ENCODE peak calls at places on chromosomes 5 and 9, in six cellular contexts. One of them, this sample, is unnamed.

GRCh38 chr9:27054841-27055240 is 49.4 kb upstream of the LRRC19 start:
- DNase-seq in HuH-7: no peak
- DNase-seq in T-helper 2 cell: no peak
- DNase-seq in HCEC 1CT: no peak
- DNase-seq in brain microvascular endothelial cell: no peak
- DNase-seq in NT2/D1: no peak
- DNase-seq in this sample: no peak

GRCh38 chr5:143635888-143636287 is 176.1 kb upstream of the HMHB1 start:
- DNase-seq in HuH-7: no peak
- DNase-seq in T-helper 2 cell: no peak
- DNase-seq in HCEC 1CT: no peak
- DNase-seq in brain microvascular endothelial cell: no peak
- DNase-seq in NT2/D1: no peak
- DNase-seq in this sample: no peak

GRCh38 chr9:135034106-135034505 is 53.4 kb upstream of the OLFM1 start:
- DNase-seq in HuH-7: no peak
- DNase-seq in T-helper 2 cell: no peak
- DNase-seq in HCEC 1CT: no peak
- DNase-seq in brain microvascular endothelial cell: no peak
- DNase-seq in NT2/D1: no peak
- DNase-seq in this sample: no peak

GRCh38 chr5:135100011-135100410 is 66.0 kb upstream of the PITX1 start:
- DNase-seq in HuH-7: no peak
- DNase-seq in T-helper 2 cell: no peak
- DNase-seq in HCEC 1CT: no peak
- DNase-seq in brain microvascular endothelial cell: no peak
- DNase-seq in NT2/D1: no peak
- DNase-seq in this sample: no peak

GRCh38 chr5:91162534-91163381 is 220.4 kb downstream of the ARRDC3 start:
- DNase-seq in HuH-7: peak; percentile 58
- DNase-seq in T-helper 2 cell: no peak
- DNase-seq in HCEC 1CT: peak; percentile 92
- DNase-seq in brain microvascular endothelial cell: peak; percentile 92
- DNase-seq in NT2/D1: no peak
- DNase-seq in this sample: no peak

GRCh38 chr9:134858051-134858841 is 22.4 kb upstream of the FCN2 start:
- DNase-seq in HuH-7: no peak
- DNase-seq in T-helper 2 cell: no peak
- DNase-seq in HCEC 1CT: no peak
- DNase-seq in brain microvascular endothelial cell: no peak
- DNase-seq in NT2/D1: no peak
- DNase-seq in this sample: no peak

GRCh38 chr9:13143281-13143680 is 136.2 kb downstream of the MPDZ start:
- DNase-seq in HuH-7: no peak
- DNase-seq in T-helper 2 cell: no peak
- DNase-seq in HCEC 1CT: no peak
- DNase-seq in brain microvascular endothelial cell: no peak
- DNase-seq in NT2/D1: no peak
- DNase-seq in this sample: no peak

GRCh38 chr5:160938532-160938931 is 86.5 kb upstream of the ATP10B start:
- DNase-seq in HuH-7: no peak
- DNase-seq in T-helper 2 cell: no peak
- DNase-seq in HCEC 1CT: no peak
- DNase-seq in brain microvascular endothelial cell: no peak
- DNase-seq in NT2/D1: no peak
- DNase-seq in this sample: no peak

GRCh38 chr5:53478411-53479044 is 1.9 kb upstream of the FST start:
- DNase-seq in HuH-7: peak; percentile 24
- DNase-seq in T-helper 2 cell: no peak
- DNase-seq in HCEC 1CT: peak; percentile 63
- DNase-seq in brain microvascular endothelial cell: peak; percentile 28
- DNase-seq in NT2/D1: no peak
- DNase-seq in this sample: no peak

GRCh38 chr9:77019010-77019809 is at the start of gene FOXB2:
- DNase-seq in HuH-7: no peak
- DNase-seq in T-helper 2 cell: no peak
- DNase-seq in HCEC 1CT: no peak
- DNase-seq in brain microvascular endothelial cell: no peak
- DNase-seq in NT2/D1: no peak
- DNase-seq in this sample: no peak

GRCh38 chr5:16483361-16483760 is 17.8 kb upstream of the ZNF622 start:
- DNase-seq in HuH-7: no peak
- DNase-seq in T-helper 2 cell: no peak
- DNase-seq in HCEC 1CT: no peak
- DNase-seq in brain microvascular endothelial cell: no peak
- DNase-seq in NT2/D1: no peak
- DNase-seq in this sample: no peak

GRCh38 chr5:142740474-142740873 is 29.7 kb upstream of the ARHGAP26 start:
- DNase-seq in HuH-7: no peak
- DNase-seq in T-helper 2 cell: no peak
- DNase-seq in HCEC 1CT: no peak
- DNase-seq in brain microvascular endothelial cell: no peak
- DNase-seq in NT2/D1: no peak
- DNase-seq in this sample: no peak

GRCh38 chr5:143957455-143957854 is 145.5 kb downstream of the HMHB1 start:
- DNase-seq in HuH-7: no peak
- DNase-seq in T-helper 2 cell: no peak
- DNase-seq in HCEC 1CT: no peak
- DNase-seq in brain microvascular endothelial cell: no peak
- DNase-seq in NT2/D1: no peak
- DNase-seq in this sample: no peak

GRCh38 chr5:110525762-110526161 is 200.7 kb downstream of the TMEM232 start:
- DNase-seq in HuH-7: no peak
- DNase-seq in T-helper 2 cell: no peak
- DNase-seq in HCEC 1CT: no peak
- DNase-seq in brain microvascular endothelial cell: no peak
- DNase-seq in NT2/D1: no peak
- DNase-seq in this sample: no peak

GRCh38 chr5:65858316-65858715 is 68.1 kb upstream of the ERBIN start:
- DNase-seq in HuH-7: no peak
- DNase-seq in T-helper 2 cell: no peak
- DNase-seq in HCEC 1CT: peak; percentile 50
- DNase-seq in brain microvascular endothelial cell: no peak
- DNase-seq in NT2/D1: no peak
- DNase-seq in this sample: no peak

GRCh38 chr9:95511952-95512750 is 4.6 kb downstream of the PTCH1 start:
- DNase-seq in HuH-7: no peak
- DNase-seq in T-helper 2 cell: no peak
- DNase-seq in HCEC 1CT: peak; percentile 49
- DNase-seq in brain microvascular endothelial cell: no peak
- DNase-seq in NT2/D1: peak; percentile 88
- DNase-seq in this sample: no peak

GRCh38 chr5:134935711-134936602 is 31.0 kb downstream of the PCBD2 start:
- DNase-seq in HuH-7: no peak
- DNase-seq in T-helper 2 cell: no peak
- DNase-seq in HCEC 1CT: no peak
- DNase-seq in brain microvascular endothelial cell: no peak
- DNase-seq in NT2/D1: no peak
- DNase-seq in this sample: no peak

GRCh38 chr5:173452098-173452497 is 123.9 kb upstream of the STC2 start:
- DNase-seq in HuH-7: no peak
- DNase-seq in T-helper 2 cell: no peak
- DNase-seq in HCEC 1CT: peak; percentile 67
- DNase-seq in brain microvascular endothelial cell: peak; percentile 64
- DNase-seq in NT2/D1: no peak
- DNase-seq in this sample: no peak

GRCh38 chr9:37152365-37152764 is 32.0 kb downstream of the ZCCHC7 start:
- DNase-seq in HuH-7: no peak
- DNase-seq in T-helper 2 cell: no peak
- DNase-seq in HCEC 1CT: no peak
- DNase-seq in brain microvascular endothelial cell: no peak
- DNase-seq in NT2/D1: no peak
- DNase-seq in this sample: no peak

GRCh38 chr5:52920929-52921328 is 68.2 kb upstream of the ITGA2 start:
- DNase-seq in HuH-7: no peak
- DNase-seq in T-helper 2 cell: no peak
- DNase-seq in HCEC 1CT: peak; percentile 27
- DNase-seq in brain microvascular endothelial cell: no peak
- DNase-seq in NT2/D1: no peak
- DNase-seq in this sample: no peak

GRCh38 chr5:52773342-52773741 is 14.4 kb upstream of the ITGA1 start:
- DNase-seq in HuH-7: no peak
- DNase-seq in T-helper 2 cell: no peak
- DNase-seq in HCEC 1CT: no peak
- DNase-seq in brain microvascular endothelial cell: no peak
- DNase-seq in NT2/D1: no peak
- DNase-seq in this sample: no peak

GRCh38 chr9:115845648-115846312 is 307.8 kb upstream of the PAPPA start:
- DNase-seq in HuH-7: no peak
- DNase-seq in T-helper 2 cell: no peak
- DNase-seq in HCEC 1CT: peak; percentile 93
- DNase-seq in brain microvascular endothelial cell: peak; percentile 62
- DNase-seq in NT2/D1: no peak
- DNase-seq in this sample: no peak

GRCh38 chr9:93134740-93135444 is 841 bp upstream of the NINJ1 start:
- DNase-seq in HuH-7: no peak
- DNase-seq in T-helper 2 cell: no peak
- DNase-seq in HCEC 1CT: no peak
- DNase-seq in brain microvascular endothelial cell: no peak
- DNase-seq in NT2/D1: no peak
- DNase-seq in this sample: no peak

GRCh38 chr5:135667204-135667603 is 88.4 kb upstream of the CXCL14 start:
- DNase-seq in HuH-7: no peak
- DNase-seq in T-helper 2 cell: no peak
- DNase-seq in HCEC 1CT: no peak
- DNase-seq in brain microvascular endothelial cell: no peak
- DNase-seq in NT2/D1: no peak
- DNase-seq in this sample: no peak

GRCh38 chr5:117266237-117266725 is 691.7 kb upstream of the SEMA6A start:
- DNase-seq in HuH-7: no peak
- DNase-seq in T-helper 2 cell: no peak
- DNase-seq in HCEC 1CT: no peak
- DNase-seq in brain microvascular endothelial cell: peak; percentile 24
- DNase-seq in NT2/D1: no peak
- DNase-seq in this sample: no peak

GRCh38 chr5:59275537-59276276 is 617.8 kb downstream of the PDE4D start:
- DNase-seq in HuH-7: no peak
- DNase-seq in T-helper 2 cell: no peak
- DNase-seq in HCEC 1CT: peak; percentile 66
- DNase-seq in brain microvascular endothelial cell: peak; percentile 77
- DNase-seq in NT2/D1: peak; percentile 57
- DNase-seq in this sample: no peak

GRCh38 chr5:119072496-119072895 is 1.6 kb downstream of the DMXL1 start:
- DNase-seq in HuH-7: no peak
- DNase-seq in T-helper 2 cell: no peak
- DNase-seq in HCEC 1CT: no peak
- DNase-seq in brain microvascular endothelial cell: no peak
- DNase-seq in NT2/D1: no peak
- DNase-seq in this sample: no peak

GRCh38 chr5:80654054-80654390 is 430 bp upstream of the MSH3 start:
- DNase-seq in HuH-7: peak; percentile 23
- DNase-seq in T-helper 2 cell: no peak
- DNase-seq in HCEC 1CT: no peak
- DNase-seq in brain microvascular endothelial cell: no peak
- DNase-seq in NT2/D1: no peak
- DNase-seq in this sample: no peak

GRCh38 chr9:111965566-111966019 is 69.0 kb downstream of the UGCG start:
- DNase-seq in HuH-7: no peak
- DNase-seq in T-helper 2 cell: no peak
- DNase-seq in HCEC 1CT: peak; percentile 98
- DNase-seq in brain microvascular endothelial cell: peak; percentile 98
- DNase-seq in NT2/D1: no peak
- DNase-seq in this sample: no peak

GRCh38 chr5:33890633-33891032 is 1.2 kb downstream of the ADAMTS12 start:
- DNase-seq in HuH-7: no peak
- DNase-seq in T-helper 2 cell: no peak
- DNase-seq in HCEC 1CT: peak; percentile 45
- DNase-seq in brain microvascular endothelial cell: peak; percentile 47
- DNase-seq in NT2/D1: no peak
- DNase-seq in this sample: no peak

GRCh38 chr5:10498350-10498749 is 56.7 kb downstream of the ROPN1L start:
- DNase-seq in HuH-7: no peak
- DNase-seq in T-helper 2 cell: no peak
- DNase-seq in HCEC 1CT: no peak
- DNase-seq in brain microvascular endothelial cell: no peak
- DNase-seq in NT2/D1: no peak
- DNase-seq in this sample: no peak

GRCh38 chr5:88142801-88143692 is 125.6 kb downstream of the TMEM161B start:
- DNase-seq in HuH-7: no peak
- DNase-seq in T-helper 2 cell: no peak
- DNase-seq in HCEC 1CT: peak; percentile 8
- DNase-seq in brain microvascular endothelial cell: no peak
- DNase-seq in NT2/D1: no peak
- DNase-seq in this sample: no peak

GRCh38 chr5:154385236-154385512 is 60.6 kb upstream of the SAP30L start:
- DNase-seq in HuH-7: no peak
- DNase-seq in T-helper 2 cell: no peak
- DNase-seq in HCEC 1CT: no peak
- DNase-seq in brain microvascular endothelial cell: no peak
- DNase-seq in NT2/D1: no peak
- DNase-seq in this sample: no peak

GRCh38 chr5:108521841-108522506 is 140.1 kb upstream of the FBXL17 start:
- DNase-seq in HuH-7: peak; percentile 20
- DNase-seq in T-helper 2 cell: no peak
- DNase-seq in HCEC 1CT: peak; percentile 70
- DNase-seq in brain microvascular endothelial cell: peak; percentile 67
- DNase-seq in NT2/D1: peak; percentile 32
- DNase-seq in this sample: no peak

GRCh38 chr5:137666109-137666850 is 69.6 kb downstream of the KLHL3 start:
- DNase-seq in HuH-7: no peak
- DNase-seq in T-helper 2 cell: no peak
- DNase-seq in HCEC 1CT: no peak
- DNase-seq in brain microvascular endothelial cell: peak; percentile 50
- DNase-seq in NT2/D1: no peak
- DNase-seq in this sample: no peak

This sample was measured in cortex of kidney.